ENCODE peak calls at places on chromosome 19, in five cellular contexts. Z is naive thymus-derived CD4-positive, alpha-beta T cell; Q is colonic mucosa; E is CD4-positive, alpha-beta memory T cell; L is CD8-positive, alpha-beta T cell. W is an unnamed sample.

GRCh38 chr19:4754248-4754647 is 30.6 kb upstream of the DPP9 start:
- DNase-seq in Z (no peak), Q (no peak), E (no peak), L (no peak), W (no peak)

GRCh38 chr19:28456264-28456663 is 756.7 kb downstream of the UQCRFS1 start:
- DNase-seq in Z (no peak), Q (no peak), E (no peak), L (no peak), W (no peak)

GRCh38 chr19:15404097-15404779 is 14.6 kb downstream of the AKAP8L start:
- DNase-seq in Z (no peak), Q (no peak), E (no peak), L (no peak), W (peak)

GRCh38 chr19:45632468-45633196 is 6.6 kb downstream of the EML2 start:
- DNase-seq in Z (no peak), Q (peak), E (no peak), L (no peak), W (peak)

GRCh38 chr19:18972301-18972831 is 31.3 kb upstream of the HOMER3 start:
- DNase-seq in Z (no peak), Q (no peak), E (no peak), L (no peak), W (peak)

GRCh38 chr19:13077233-13077632 is 25.4 kb downstream of the LYL1 start:
- DNase-seq in Z (no peak), Q (no peak), E (no peak), L (no peak), W (no peak)

GRCh38 chr19:4379383-4380253 is 20.7 kb downstream of the SH3GL1 start:
- DNase-seq in Z (peak), Q (no peak), E (peak), L (peak), W (no peak)

GRCh38 chr19:51316688-51317087 is 5.2 kb downstream of the IGLON5 start:
- DNase-seq in Z (no peak), Q (no peak), E (no peak), L (no peak), W (no peak)

GRCh38 chr19:36449059-36449670 is 30.7 kb upstream of the ZFP82 start:
- DNase-seq in Z (no peak), Q (no peak), E (no peak), L (no peak), W (no peak)

GRCh38 chr19:42309686-42310085 is 3.4 kb upstream of the TMEM145 start:
- DNase-seq in Z (no peak), Q (no peak), E (no peak), L (no peak), W (no peak)
- H3K4me3 ChIP-seq in Z (no peak), Q (no peak), E (no peak), L (no peak), W (no peak)

DNA sequence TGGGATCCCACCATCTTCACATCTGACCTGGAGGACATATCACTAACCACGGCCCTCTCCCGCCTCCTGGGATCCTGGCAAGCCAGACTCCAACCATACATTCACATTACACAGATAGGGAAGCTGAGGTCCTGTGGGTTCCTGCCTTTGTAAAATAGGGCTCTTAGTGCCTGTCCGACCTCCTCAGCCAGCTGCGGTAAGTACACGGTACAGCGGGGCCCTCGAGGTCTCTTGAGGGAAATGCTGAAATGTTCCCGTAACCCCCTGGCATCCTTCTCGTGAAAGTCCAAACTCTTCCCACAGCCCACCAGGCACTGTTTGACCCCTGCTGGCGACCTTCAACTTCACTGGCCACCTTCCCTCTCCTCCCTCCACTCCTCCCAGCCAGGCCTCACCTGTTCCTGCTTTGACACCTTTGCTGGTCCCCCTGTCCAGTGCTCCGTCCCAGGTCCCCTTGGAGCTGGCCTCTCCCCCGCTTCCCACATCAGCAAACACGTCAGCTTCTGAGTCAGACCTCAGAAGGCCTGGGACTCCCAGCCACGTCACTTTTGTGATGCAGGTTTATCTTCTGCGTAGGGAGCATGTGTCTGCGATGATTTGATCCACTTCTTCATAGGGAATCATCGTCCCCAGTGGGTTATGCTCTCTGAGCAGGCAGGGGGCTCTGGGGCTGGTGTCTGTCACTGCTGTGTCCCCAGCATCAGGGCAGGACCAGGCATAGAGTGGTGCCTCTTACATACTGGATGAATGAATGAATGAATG is 8.9 kb upstream of the GNG7 start:
- DNase-seq in Z (no peak), Q (no peak), E (no peak), L (no peak), W (no peak)
- H3K4me3 ChIP-seq in Z (no peak), Q (no peak), E (no peak), L (no peak), W (no peak)

GRCh38 chr19:35248310-35249145 is at the start of gene LSR:
- DNase-seq in Z (peak), Q (peak), E (peak), L (peak), W (peak)
- H3K4me3 ChIP-seq in Z (peak), Q (peak), E (peak), L (peak), W (peak)

GRCh38 chr19:17797397-17798201 is 2.7 kb downstream of the B3GNT3 start:
- DNase-seq in Z (no peak), Q (peak), E (no peak), L (no peak), W (no peak)
- H3K4me3 ChIP-seq in Z (no peak), Q (peak), E (no peak), L (no peak), W (no peak)

GRCh38 chr19:1018393-1018792 is 2.5 kb downstream of the TMEM259 start:
- DNase-seq in Z (no peak), Q (no peak), E (no peak), L (no peak), W (no peak)
- H3K4me3 ChIP-seq in Z (no peak), Q (no peak), E (no peak), L (no peak), W (no peak)

DNA sequence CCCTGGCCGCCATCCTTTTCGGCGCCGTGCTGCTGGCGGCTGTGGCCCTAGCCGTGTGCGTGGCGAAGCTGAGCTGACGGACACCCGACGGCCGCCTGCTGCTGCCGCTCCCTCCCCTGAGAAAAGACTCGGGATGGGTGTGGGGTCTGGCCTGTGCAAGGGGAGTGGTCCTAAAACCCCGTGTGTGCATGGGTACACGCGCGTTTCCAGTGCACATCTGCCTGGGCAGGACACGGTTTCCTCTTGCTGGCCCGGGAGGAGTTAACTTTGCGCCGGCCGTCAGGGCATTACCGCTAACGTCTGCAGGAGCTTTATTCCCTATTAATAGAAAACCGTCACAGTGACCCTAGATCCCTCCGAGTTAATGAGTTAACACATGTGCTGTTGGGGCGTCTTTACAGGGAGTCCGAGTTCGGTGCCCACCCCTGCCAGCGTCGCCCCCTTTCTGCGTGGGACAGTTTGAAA is 1.3 kb downstream of the RGS9BP start:
- DNase-seq in Z (no peak), Q (no peak), E (no peak), L (no peak), W (no peak)
- H3K4me3 ChIP-seq in Z (no peak), Q (no peak), E (no peak), L (no peak), W (peak)

GRCh38 chr19:30119180-30119920 is 177.3 kb downstream of the URI1 start:
- DNase-seq in Z (no peak), Q (no peak), E (no peak), L (no peak), W (no peak)
- H3K4me3 ChIP-seq in Z (no peak), Q (no peak), E (no peak), L (no peak), W (no peak)

DNA sequence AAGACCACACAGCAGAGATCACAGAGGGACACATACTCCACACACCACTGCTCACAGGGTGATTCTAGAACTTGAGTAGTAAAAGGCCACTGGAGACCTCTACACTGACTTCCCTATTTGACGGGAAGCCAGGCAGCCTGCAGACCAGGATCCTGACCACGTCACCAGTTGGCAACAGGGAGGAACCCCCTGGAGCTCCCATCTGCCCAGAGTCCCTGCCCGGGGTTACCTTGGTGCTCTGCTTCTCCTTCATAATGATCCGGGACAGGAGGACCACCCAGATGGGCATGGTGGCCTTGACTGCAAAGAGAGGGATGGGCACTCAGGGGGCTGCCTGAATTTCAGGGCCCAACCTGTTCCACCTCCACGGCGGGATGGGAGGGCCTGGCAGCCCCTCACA is 932 bp downstream of the SLC35E1 start:
- DNase-seq in Z (no peak), Q (no peak), E (no peak), L (no peak), W (no peak)
- H3K4me3 ChIP-seq in Z (peak), Q (peak), E (peak), L (peak), W (peak)

DNA sequence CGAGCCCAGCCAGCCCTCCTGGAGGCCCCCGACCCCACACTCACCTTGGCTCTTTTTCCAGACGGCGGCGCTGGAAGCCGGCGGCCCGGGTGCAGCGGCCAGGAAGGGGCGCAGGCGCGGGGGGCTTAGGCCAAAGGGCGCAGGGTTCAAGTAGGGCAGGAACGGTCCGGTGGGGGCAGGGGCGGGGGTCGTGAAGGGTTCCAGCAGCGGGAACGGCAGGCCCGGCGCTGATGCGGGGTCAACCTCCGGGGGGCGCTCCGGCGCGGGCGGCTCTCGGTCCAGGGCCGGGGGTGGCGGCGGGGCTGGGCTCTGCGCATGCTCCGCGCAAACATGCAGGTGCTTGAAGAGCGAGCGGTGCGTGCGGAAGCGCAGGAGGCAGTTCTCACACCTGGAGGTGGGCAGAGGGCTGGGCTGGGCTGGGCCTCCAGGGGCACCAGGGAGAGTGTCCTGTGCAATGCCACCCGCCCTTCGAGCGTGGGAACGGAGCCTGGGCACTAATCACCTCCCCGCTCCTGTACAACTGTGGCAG is 2.3 kb downstream of the ZNF414 start:
- DNase-seq in Z (no peak), Q (peak), E (no peak), L (no peak), W (peak)
- H3K4me3 ChIP-seq in Z (no peak), Q (no peak), E (no peak), L (no peak), W (peak)

GRCh38 chr19:9935409-9936062 is 779 bp downstream of the OLFM2 start:
- DNase-seq in Z (no peak), Q (no peak), E (no peak), L (no peak), W (no peak)
- H3K4me3 ChIP-seq in Z (no peak), Q (no peak), E (no peak), L (no peak), W (peak)